ENCODE peak calls at places on chromosomes 11 and 22, in six cellular contexts. J, I, T, Z, R and V are unnamed samples.

GRCh38 chr11:75471134-75471943 is 38.3 kb upstream of the KLHL35 start:
- DNase-seq in J (no peak), I (no peak), T (no peak), Z (no peak), R (no peak), V (no peak)

GRCh38 chr11:61472282-61472681 is 36.3 kb upstream of the LRRC10B start:
- DNase-seq in J (no peak), I (peak; percentile 51), T (no peak), Z (no peak), R (no peak), V (no peak)

GRCh38 chr22:38957046-38957770 is at the start of gene APOBEC3A:
- DNase-seq in J (no peak), I (no peak), T (peak; percentile 27), Z (no peak), R (no peak), V (no peak)

GRCh38 chr22:23520875-23521441 is 59.1 kb downstream of the IGLL1 start:
- DNase-seq in J (peak; percentile 5), I (no peak), T (no peak), Z (no peak), R (no peak), V (no peak)

GRCh38 chr22:35608088-35608487 is 9.0 kb downstream of the MB start:
- DNase-seq in J (no peak), I (no peak), T (no peak), Z (no peak), R (no peak), V (no peak)

GRCh38 chr22:28711820-28712777 is 29.5 kb downstream of the CHEK2 start:
- DNase-seq in J (peak; percentile 64), I (no peak), T (no peak), Z (no peak), R (no peak), V (no peak)

GRCh38 chr22:20264614-20265452 is 3.3 kb downstream of the RTN4R start:
- DNase-seq in J (no peak), I (no peak), T (no peak), Z (no peak), R (no peak), V (no peak)

GRCh38 chr11:6927030-6927617 is 898 bp downstream of the ZNF215 start:
- DNase-seq in J (no peak), I (no peak), T (no peak), Z (no peak), R (no peak), V (no peak)

GRCh38 chr11:2816517-2816916 is 69.1 kb downstream of the CDKN1C start:
- DNase-seq in J (no peak), I (no peak), T (no peak), Z (no peak), R (no peak), V (no peak)

GRCh38 chr11:73288873-73289707 is 17.0 kb downstream of the P2RY6 start:
- DNase-seq in J (peak; percentile 92), I (peak; percentile 77), T (peak; percentile 70), Z (peak; percentile 35), R (peak; percentile 80), V (peak; percentile 93)

GRCh38 chr11:16741473-16741872 is 3.0 kb downstream of the C11orf58 start:
- DNase-seq in J (no peak), I (no peak), T (peak; percentile 20), Z (no peak), R (no peak), V (no peak)

GRCh38 chr11:12540913-12541587 is 133.2 kb upstream of the TEAD1 start:
- DNase-seq in J (peak; percentile 84), I (no peak), T (no peak), Z (no peak), R (no peak), V (no peak)

GRCh38 chr11:73365352-73366264 is 10.6 kb upstream of the RELT start:
- DNase-seq in J (no peak), I (no peak), T (no peak), Z (no peak), R (no peak), V (no peak)

GRCh38 chr11:31450841-31451240 is 58.6 kb downstream of the IMMP1L start:
- DNase-seq in J (no peak), I (no peak), T (no peak), Z (no peak), R (no peak), V (no peak)

GRCh38 chr22:20783844-20784723 is 10.2 kb downstream of the SERPIND1 start:
- DNase-seq in J (peak; percentile 36), I (no peak), T (peak; percentile 72), Z (peak; percentile 35), R (peak; percentile 51), V (peak; percentile 42)